ENCODE peak calls at places on chromosomes 2 and 18, in four cellular contexts. One of them, this sample, is unnamed.

GRCh38 chr2:179422037-179422643 is 157.5 kb upstream of the SESTD1 start:
- DNase-seq in nephron progenitor cell: peak; percentile 76
- DNase-seq in cardiac fibroblast: peak; percentile 84
- DNase-seq in A549: peak; percentile 6
- DNase-seq in this sample: peak; percentile 71

GRCh38 chr2:127041259-127041970 is 65.5 kb downstream of the BIN1 start:
- DNase-seq in nephron progenitor cell: no peak
- DNase-seq in cardiac fibroblast: no peak
- DNase-seq in A549: no peak
- DNase-seq in this sample: no peak

GRCh38 chr2:237563816-237564215 is 2.6 kb upstream of the PRLH start:
- DNase-seq in nephron progenitor cell: peak; percentile 79
- DNase-seq in cardiac fibroblast: peak; percentile 46
- DNase-seq in A549: no peak
- DNase-seq in this sample: no peak

GRCh38 chr2:148540022-148540421 is 104.5 kb upstream of the EPC2 start:
- DNase-seq in nephron progenitor cell: no peak
- DNase-seq in cardiac fibroblast: no peak
- DNase-seq in A549: no peak
- DNase-seq in this sample: no peak

GRCh38 chr2:145777297-145777696 is 1257.4 kb upstream of the ZEB2 start:
- DNase-seq in nephron progenitor cell: no peak
- DNase-seq in cardiac fibroblast: peak; percentile 80
- DNase-seq in A549: no peak
- DNase-seq in this sample: no peak

GRCh38 chr2:179596018-179596417 is 265.4 kb downstream of the ZNF385B start:
- DNase-seq in nephron progenitor cell: no peak
- DNase-seq in cardiac fibroblast: peak; percentile 88
- DNase-seq in A549: no peak
- DNase-seq in this sample: no peak

GRCh38 chr2:37324536-37324785 is 172 bp downstream of the PRKD3 start:
- DNase-seq in nephron progenitor cell: no peak
- DNase-seq in cardiac fibroblast: peak; percentile 69
- DNase-seq in A549: no peak
- DNase-seq in this sample: no peak

GRCh38 chr18:59200787-59201186 is 19.2 kb upstream of the GRP start:
- DNase-seq in nephron progenitor cell: no peak
- DNase-seq in cardiac fibroblast: no peak
- DNase-seq in A549: no peak
- DNase-seq in this sample: no peak

GRCh38 chr2:241612156-241613017 is 24.6 kb downstream of the THAP4 start:
- DNase-seq in nephron progenitor cell: no peak
- DNase-seq in cardiac fibroblast: no peak
- DNase-seq in A549: no peak
- DNase-seq in this sample: no peak

GRCh38 chr2:172993924-172994717 is 81.5 kb upstream of the MAP3K20 start:
- DNase-seq in nephron progenitor cell: no peak
- DNase-seq in cardiac fibroblast: no peak
- DNase-seq in A549: no peak
- DNase-seq in this sample: no peak

DNA sequence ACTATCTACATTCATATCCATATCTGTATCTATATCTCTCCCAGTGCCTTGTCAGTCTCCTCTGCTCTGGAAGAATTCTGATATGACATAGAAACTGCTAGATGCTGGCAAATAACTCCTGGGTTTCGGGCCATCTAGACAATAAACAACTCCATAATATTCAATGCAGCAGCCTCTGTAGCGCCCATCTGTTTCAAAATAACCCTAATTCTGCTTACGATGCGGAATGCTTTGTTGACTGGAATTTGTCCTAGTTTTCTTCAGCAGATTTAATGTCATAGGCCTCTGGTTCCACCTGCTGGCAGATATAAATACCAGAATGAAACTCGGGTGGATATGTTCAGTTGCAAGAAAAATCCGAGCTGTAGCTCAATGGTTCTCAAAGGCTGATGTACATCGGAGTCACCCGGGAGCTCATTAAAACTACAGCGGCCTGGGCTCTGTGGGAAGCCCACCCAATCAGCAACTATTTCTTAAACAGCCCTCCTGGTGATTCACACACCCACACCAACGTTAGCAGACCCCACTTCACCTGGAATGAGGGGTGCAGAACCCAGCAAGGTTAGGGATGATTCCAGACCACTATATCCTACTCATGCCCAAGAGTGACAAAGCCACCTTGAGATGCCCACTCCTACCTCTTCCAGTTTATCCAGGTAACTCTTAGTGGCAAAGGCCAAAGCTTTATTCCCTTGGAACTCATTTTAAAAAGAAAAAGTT is 149.5 kb downstream of the RHBDD1 start:
- DNase-seq in nephron progenitor cell: peak; percentile 17
- DNase-seq in cardiac fibroblast: peak; percentile 87
- DNase-seq in A549: peak; percentile 45
- DNase-seq in this sample: no peak
- TF ChIP-seq CTCF in nephron progenitor cell: peak; percentile 60
- TF ChIP-seq CTCF in cardiac fibroblast: peak; percentile 54
- TF ChIP-seq CTCF in A549: peak; percentile 89
- TF ChIP-seq CTCF in this sample: peak; percentile 85

DNA sequence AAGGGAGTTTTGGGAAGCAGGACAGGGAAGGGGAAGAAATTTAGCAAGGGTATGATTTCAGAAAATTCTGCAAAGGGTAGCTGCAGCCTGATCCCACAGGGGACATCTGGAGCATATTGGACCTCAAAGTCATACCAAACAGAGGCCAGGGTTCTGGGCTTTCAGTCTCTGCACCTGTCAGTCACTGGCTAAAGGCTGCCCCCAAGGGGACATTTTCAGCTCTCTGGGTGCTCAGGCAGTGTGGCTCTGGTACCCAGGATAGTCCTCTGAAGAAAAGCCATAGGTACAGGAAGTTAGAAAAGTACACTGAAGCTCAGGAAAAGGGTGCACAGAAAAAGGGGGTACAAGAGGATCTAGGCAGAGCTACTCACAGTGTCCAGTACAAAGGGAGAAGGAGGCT is 149.2 kb downstream of the INSIG2 start:
- DNase-seq in nephron progenitor cell: no peak
- DNase-seq in cardiac fibroblast: no peak
- DNase-seq in A549: no peak
- DNase-seq in this sample: no peak
- TF ChIP-seq CTCF in nephron progenitor cell: no peak
- TF ChIP-seq CTCF in cardiac fibroblast: no peak
- TF ChIP-seq CTCF in A549: no peak
- TF ChIP-seq CTCF in this sample: no peak

GRCh38 chr2:9335322-9335754 is 88.0 kb downstream of the ITGB1BP1 start:
- DNase-seq in nephron progenitor cell: no peak
- DNase-seq in cardiac fibroblast: no peak
- DNase-seq in A549: no peak
- DNase-seq in this sample: no peak

GRCh38 chr2:9334722-9335121 is 88.6 kb downstream of the ITGB1BP1 start:
- DNase-seq in nephron progenitor cell: no peak
- DNase-seq in cardiac fibroblast: no peak
- DNase-seq in A549: no peak
- DNase-seq in this sample: no peak

GRCh38 chr2:9332136-9332852 is 91.0 kb downstream of the ITGB1BP1 start:
- DNase-seq in nephron progenitor cell: no peak
- DNase-seq in cardiac fibroblast: no peak
- DNase-seq in A549: no peak
- DNase-seq in this sample: no peak

GRCh38 chr2:9332853-9333245 is 90.5 kb downstream of the ITGB1BP1 start:
- DNase-seq in nephron progenitor cell: no peak
- DNase-seq in cardiac fibroblast: no peak
- DNase-seq in A549: no peak
- DNase-seq in this sample: no peak

DNA sequence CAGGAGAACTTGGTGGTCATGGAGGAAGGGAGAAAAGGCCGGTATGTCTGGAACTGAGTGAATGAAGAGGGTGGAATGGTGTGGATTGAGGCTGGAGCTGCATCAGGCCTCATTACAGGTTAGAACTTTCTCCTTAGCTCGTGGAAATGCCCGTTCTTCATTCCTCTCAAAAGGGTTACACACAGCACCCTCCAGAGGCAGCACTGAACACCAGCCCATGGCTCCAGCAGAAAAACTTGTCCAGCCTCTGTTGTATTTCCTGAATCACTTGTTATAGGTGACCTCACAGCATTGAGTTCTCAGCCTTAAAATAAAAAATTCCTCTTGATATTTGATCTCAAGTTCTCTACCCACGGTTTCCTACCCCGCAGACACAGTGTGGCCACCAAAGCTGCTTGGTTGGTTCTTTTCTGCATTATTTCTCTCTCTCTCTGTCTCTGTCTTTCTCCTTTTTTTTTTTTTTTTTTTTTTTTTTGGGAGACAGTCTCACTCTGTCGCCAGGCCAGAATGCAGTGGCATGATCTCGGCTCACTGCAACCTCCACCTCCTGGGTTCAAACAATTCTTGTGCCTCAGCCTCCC is 89.6 kb downstream of the ITGB1BP1 start:
- DNase-seq in nephron progenitor cell: peak; percentile 35
- DNase-seq in cardiac fibroblast: peak; percentile 91
- DNase-seq in A549: peak; percentile 70
- DNase-seq in this sample: no peak
- TF ChIP-seq CTCF in nephron progenitor cell: peak; percentile 23
- TF ChIP-seq CTCF in cardiac fibroblast: peak; percentile 86
- TF ChIP-seq CTCF in A549: peak; percentile 88
- TF ChIP-seq CTCF in this sample: no peak

GRCh38 chr18:13726228-13726971 is at the start of the genes FAM210A and RNMT:
- DNase-seq in nephron progenitor cell: peak; percentile 92
- DNase-seq in cardiac fibroblast: peak; percentile 96
- DNase-seq in A549: peak; percentile 56
- DNase-seq in this sample: peak; percentile 88
- TF ChIP-seq CTCF in nephron progenitor cell: no peak
- TF ChIP-seq CTCF in cardiac fibroblast: no peak
- TF ChIP-seq CTCF in A549: no peak
- TF ChIP-seq CTCF in this sample: no peak

This sample was measured in mesothelial cell of epicardium.